ENCODE peak calls at places on chromosomes 13 and 19, in seven cellular contexts. U is body of pancreas; P is AG20443; L is GM23338; Y is stimulated activated CD4-positive, alpha-beta T cell treated with anti-CD3 and anti-CD28 coated beads, Interleukin-1b, Interleukin-23, amount 100 ng/mL, for 24 hours; N is choroid plexus epithelial cell; A is AML-193. I is an unnamed sample.

GRCh38 chr19:55066107-55066709 is 3.3 kb upstream of the RDH13 start:
- DNase-seq in A (no peak), N (no peak), P (no peak), L (peak; percentile 60), Y (no peak), U (no peak), I (no peak)

GRCh38 chr19:35990771-35991730 is 3.9 kb upstream of the SDHAF1 start:
- DNase-seq in U (no peak), P (no peak), A (no peak), L (no peak), N (no peak), Y (no peak), I (no peak)

GRCh38 chr19:4829001-4829712 is 2.4 kb downstream of the TICAM1 start:
- DNase-seq in A (peak; percentile 59), N (no peak), P (no peak), U (peak; percentile 68), Y (no peak), L (no peak), I (peak; percentile 61)

GRCh38 chr19:35790981-35791813 is 15.8 kb downstream of the ARHGAP33 start:
- DNase-seq in N (no peak), P (no peak), U (peak; percentile 85), L (peak; percentile 41), Y (no peak), A (no peak), I (no peak)

GRCh38 chr13:26742691-26743358 is 17.8 kb downstream of the GPR12 start:
- DNase-seq in N (no peak), A (no peak), Y (no peak), U (no peak), P (no peak), L (peak; percentile 76), I (no peak)

GRCh38 chr19:10508707-10509106 is 5.6 kb upstream of the KEAP1 start:
- DNase-seq in N (no peak), A (no peak), U (no peak), L (no peak), Y (no peak), P (no peak), I (no peak)

GRCh38 chr13:40064723-40065122 is 409.3 kb downstream of the COG6 start:
- DNase-seq in Y (no peak), A (no peak), U (no peak), L (no peak), P (peak; percentile 50), N (peak; percentile 78), I (no peak)

GRCh38 chr19:37953576-37954303 is 46.7 kb downstream of the SIPA1L3 start:
- DNase-seq in P (peak; percentile 44), N (peak; percentile 32), A (no peak), L (peak; percentile 62), Y (no peak), U (no peak), I (no peak)

GRCh38 chr13:44853641-44854040 is 135.6 kb downstream of the NUFIP1 start:
- DNase-seq in L (no peak), A (no peak), Y (no peak), P (no peak), N (no peak), U (peak; percentile 89), I (peak; percentile 85)

GRCh38 chr13:50365683-50366391 is 350.6 kb downstream of the KCNRG start:
- DNase-seq in N (peak; percentile 23), A (peak; percentile 69), Y (no peak), U (peak; percentile 52), P (no peak), L (no peak), I (no peak)

GRCh38 chr13:30720470-30720869 is 14.9 kb upstream of the ALOX5AP start:
- DNase-seq in U (no peak), P (peak; percentile 35), N (no peak), Y (no peak), L (no peak), A (peak; percentile 99), I (no peak)

GRCh38 chr19:44356383-44357111 is at the start of gene ZNF112:
- DNase-seq in A (no peak), U (peak; percentile 94), P (peak; percentile 86), Y (no peak), N (peak; percentile 93), L (peak; percentile 98), I (peak; percentile 90)

GRCh38 chr19:29372921-29373797 is 152.6 kb upstream of the VSTM2B start:
- DNase-seq in A (no peak), U (no peak), Y (no peak), N (no peak), L (no peak), P (no peak), I (no peak)

GRCh38 chr13:110343241-110343865 is 36.3 kb downstream of the COL4A2 start:
- DNase-seq in N (peak; percentile 72), P (no peak), Y (no peak), U (no peak), L (no peak), A (no peak), I (no peak)

GRCh38 chr19:42555317-42555716 is 27.0 kb upstream of the CEACAM1 start:
- DNase-seq in L (peak; percentile 52), U (no peak), N (peak; percentile 5), P (no peak), A (peak; percentile 46), Y (no peak), I (no peak)

GRCh38 chr19:45075215-45076028 is 856 bp downstream of the ZNF296 start:
- DNase-seq in N (peak; percentile 29), L (peak; percentile 88), A (peak; percentile 83), Y (no peak), P (peak; percentile 82), U (peak; percentile 44), I (peak; percentile 88)

GRCh38 chr19:7159105-7159933 is 89.8 kb downstream of the ZNF557 start:
- DNase-seq in U (no peak), P (peak; percentile 88), A (no peak), Y (no peak), L (no peak), N (no peak), I (no peak)

GRCh38 chr19:32910094-32910493 is 40.5 kb upstream of the SLC7A9 start:
- DNase-seq in U (no peak), P (no peak), A (no peak), L (no peak), Y (no peak), N (no peak), I (no peak)

GRCh38 chr13:60627071-60627686 is 230.2 kb downstream of the TDRD3 start:
- DNase-seq in Y (no peak), N (peak; percentile 49), U (peak; percentile 16), P (peak; percentile 55), L (peak; percentile 91), A (peak; percentile 21), I (no peak)

GRCh38 chr19:57241181-57241580 is 749 bp downstream of the ZNF805 start:
- DNase-seq in Y (no peak), L (peak; percentile 3), A (no peak), U (no peak), N (peak; percentile 66), P (peak; percentile 37), I (no peak)

GRCh38 chr13:43953370-43953769 is 73.7 kb downstream of the LACC1 start:
- DNase-seq in A (no peak), Y (no peak), U (no peak), P (no peak), N (no peak), L (no peak), I (no peak)

GRCh38 chr13:51639171-51639570 is 54.9 kb downstream of the WDFY2 start:
- DNase-seq in U (no peak), Y (no peak), L (no peak), P (no peak), N (no peak), A (no peak), I (no peak)

GRCh38 chr13:98173431-98173921 is 3.6 kb downstream of the RNF113B start:
- DNase-seq in U (no peak), N (peak; percentile 94), P (peak; percentile 84), L (peak; percentile 71), A (no peak), Y (no peak), I (no peak)

GRCh38 chr13:74678308-74678958 is 544.2 kb upstream of the KLF12 start:
- DNase-seq in N (no peak), U (no peak), L (no peak), A (no peak), P (no peak), Y (no peak), I (no peak)

GRCh38 chr19:38742906-38743305 is 1.4 kb downstream of the CAPN12 start:
- DNase-seq in Y (no peak), P (peak; percentile 6), U (no peak), N (no peak), L (no peak), A (no peak), I (no peak)

GRCh38 chr13:21817878-21818277 is 147.0 kb downstream of the FGF9 start:
- DNase-seq in U (no peak), L (no peak), Y (no peak), N (no peak), A (no peak), P (no peak), I (no peak)

GRCh38 chr13:74966814-74967213 is 515.2 kb downstream of the TBC1D4 start:
- DNase-seq in N (peak; percentile 69), U (no peak), Y (no peak), A (no peak), L (no peak), P (peak; percentile 26), I (no peak)

GRCh38 chr13:33280923-33281322 is 4.6 kb downstream of the STARD13 start:
- DNase-seq in P (no peak), U (no peak), A (no peak), L (no peak), N (peak; percentile 75), Y (no peak), I (no peak)

GRCh38 chr13:49498211-49498610 is 2.5 kb downstream of the PHF11 start:
- DNase-seq in N (no peak), L (no peak), P (no peak), Y (no peak), U (no peak), A (no peak), I (no peak)

GRCh38 chr13:113547248-113547971 is 37.1 kb upstream of the TFDP1 start:
- DNase-seq in U (no peak), P (peak; percentile 51), N (peak; percentile 48), Y (no peak), A (no peak), L (no peak), I (peak; percentile 17)

GRCh38 chr19:21202865-21203494 is 61.1 kb downstream of the ZNF431 start:
- DNase-seq in P (peak; percentile 33), L (peak; percentile 92), A (peak; percentile 81), Y (no peak), U (peak; percentile 33), N (no peak), I (no peak)

GRCh38 chr13:21683034-21683733 is 12.3 kb downstream of the FGF9 start:
- DNase-seq in Y (no peak), A (no peak), U (no peak), N (no peak), L (no peak), P (peak; percentile 81), I (no peak)

GRCh38 chr19:46299004-46299509 is 2.2 kb downstream of the HIF3A start:
- DNase-seq in U (peak; percentile 98), P (peak; percentile 87), N (peak; percentile 94), A (no peak), Y (no peak), L (no peak), I (peak; percentile 99)

I was measured in stomach.